ENCODE peak calls at places on chromosomes 7 and 10, in ten cellular contexts. L, U, X, J, M, B, O, R, Z and C are unnamed samples.

GRCh38 chr7:106190589-106191330 is 78.6 kb upstream of the SYPL1 start:
- DNase-seq in O (no peak), B (no peak), M (no peak), L (no peak), X (no peak), Z (no peak), J (peak; percentile 20), U (no peak), R (no peak), C (no peak)

GRCh38 chr10:110850990-110851389 is 20.7 kb upstream of the PDCD4 start:
- DNase-seq in U (no peak), L (no peak), R (peak; percentile 84), Z (no peak), O (no peak), M (no peak), B (no peak), X (no peak), J (no peak), C (no peak)

GRCh38 chr7:79176859-79177477 is 276.5 kb downstream of the MAGI2 start:
- DNase-seq in J (peak; percentile 61), U (no peak), L (peak; percentile 30), B (no peak), Z (no peak), X (peak; percentile 68), M (no peak), R (peak; percentile 34), O (no peak), C (no peak)

GRCh38 chr10:33247221-33247907 is 87.1 kb downstream of the NRP1 start:
- DNase-seq in J (no peak), B (no peak), M (no peak), L (no peak), Z (no peak), U (no peak), R (peak; percentile 51), X (no peak), O (peak; percentile 64), C (no peak)

GRCh38 chr7:143284591-143285453 is at the start of gene TMEM139:
- DNase-seq in U (no peak), R (no peak), L (no peak), O (peak; percentile 79), M (peak; percentile 61), B (no peak), X (no peak), Z (peak; percentile 46), J (no peak), C (no peak)

GRCh38 chr10:69406302-69406811 is 10.4 kb downstream of the TACR2 start:
- DNase-seq in B (no peak), O (no peak), Z (no peak), L (no peak), U (peak; percentile 74), J (peak; percentile 75), R (peak; percentile 48), X (no peak), M (peak; percentile 28), C (no peak)

GRCh38 chr7:50302486-50303081 is 1.9 kb upstream of the IKZF1 start:
- DNase-seq in L (no peak), B (no peak), M (no peak), J (no peak), O (no peak), R (no peak), U (no peak), Z (no peak), X (no peak), C (no peak)

GRCh38 chr10:32333849-32334248 is 13.1 kb downstream of the EPC1 start:
- DNase-seq in Z (no peak), R (no peak), X (no peak), L (no peak), J (no peak), U (no peak), B (no peak), M (no peak), O (no peak), C (no peak)

DNA sequence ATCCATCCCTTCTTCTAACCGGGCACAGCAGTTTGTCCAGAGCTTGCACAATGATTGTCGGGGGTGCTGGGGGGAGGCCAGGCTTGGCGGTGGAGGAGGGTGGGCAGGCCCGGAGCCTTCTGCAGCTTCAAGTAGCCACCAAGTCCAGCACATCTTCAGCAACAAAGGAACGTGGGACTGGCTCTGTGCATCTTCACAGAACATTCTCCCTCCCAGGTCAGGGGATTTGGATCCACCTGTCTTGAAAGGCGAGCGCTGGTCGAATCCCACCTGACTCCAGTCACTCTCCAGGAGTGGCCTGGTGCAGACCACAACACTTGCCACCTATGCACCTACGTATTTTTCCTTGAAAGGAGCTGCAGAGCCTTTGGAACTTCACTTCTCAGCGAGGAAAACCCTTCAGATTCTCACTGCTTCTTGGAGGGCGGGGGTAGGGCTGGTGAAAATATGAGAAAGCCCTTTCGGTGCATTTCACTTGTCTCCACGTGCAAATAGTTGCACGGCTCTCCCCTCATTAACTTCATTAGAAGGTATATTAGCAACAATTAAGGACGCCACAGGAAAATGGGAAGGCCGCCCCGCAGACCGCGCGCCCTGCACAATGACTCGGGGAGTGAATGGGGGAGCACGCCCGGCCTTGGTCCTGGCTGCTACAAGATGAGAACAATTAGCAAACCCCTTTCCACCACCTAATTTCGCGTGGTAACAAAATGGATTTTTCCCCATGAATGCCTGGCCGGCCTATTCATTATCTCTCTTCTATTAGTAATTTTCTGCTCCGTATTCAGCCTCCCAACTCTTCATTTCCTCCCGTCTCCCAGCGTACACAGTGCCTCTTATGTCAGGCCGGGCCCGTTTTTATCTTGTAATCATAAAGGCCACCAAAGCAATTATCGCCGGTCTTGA is 346.7 kb downstream of the DNAJB6 start:
- DNase-seq in R (no peak), L (no peak), B (no peak), Z (no peak), J (no peak), U (peak; percentile 53), X (no peak), O (peak; percentile 41), M (no peak), C (no peak)
- H3K27me3 ChIP-seq in R (peaks cover 43% of the 10 kb centered on the region), L (peaks cover 42% of the 10 kb centered on the region), B (peaks cover 53% of the 10 kb centered on the region), Z (peaks cover 9% of the 10 kb centered on the region), J (peaks cover 100% of the 10 kb centered on the region), U (peaks cover 87% of the 10 kb centered on the region), X (peaks cover 21% of the 10 kb centered on the region), O (peaks cover 100% of the 10 kb centered on the region), M (peaks cover 94% of the 10 kb centered on the region), C (no peaks in the 10 kb centered on the region)

GRCh38 chr7:16644987-16645592 is 464 bp downstream of the ANKMY2 start:
- DNase-seq in J (peak; percentile 43), B (peak; percentile 7), M (peak; percentile 49), R (no peak), X (no peak), O (peak; percentile 77), Z (peak; percentile 47), U (peak; percentile 89), L (no peak), C (no peak)

GRCh38 chr7:16646427-16647081 is 573 bp downstream of the BZW2 start:
- DNase-seq in L (no peak), B (no peak), J (peak; percentile 24), O (no peak), X (no peak), U (no peak), R (peak; percentile 25), M (no peak), Z (no peak), C (no peak)

GRCh38 chr7:16645593-16646426 is at the start of the genes ANKMY2 and BZW2:
- DNase-seq in J (peak; percentile 98), R (peak; percentile 96), Z (peak; percentile 96), U (peak; percentile 99), L (peak; percentile 92), O (peak; percentile 98), X (peak; percentile 97), M (peak; percentile 97), B (peak; percentile 85), C (peak; percentile 80)

GRCh38 chr7:16644157-16644556 is 1.4 kb downstream of the ANKMY2 start:
- DNase-seq in J (no peak), O (no peak), L (no peak), Z (no peak), M (no peak), U (no peak), B (no peak), R (no peak), X (no peak), C (no peak)

DNA sequence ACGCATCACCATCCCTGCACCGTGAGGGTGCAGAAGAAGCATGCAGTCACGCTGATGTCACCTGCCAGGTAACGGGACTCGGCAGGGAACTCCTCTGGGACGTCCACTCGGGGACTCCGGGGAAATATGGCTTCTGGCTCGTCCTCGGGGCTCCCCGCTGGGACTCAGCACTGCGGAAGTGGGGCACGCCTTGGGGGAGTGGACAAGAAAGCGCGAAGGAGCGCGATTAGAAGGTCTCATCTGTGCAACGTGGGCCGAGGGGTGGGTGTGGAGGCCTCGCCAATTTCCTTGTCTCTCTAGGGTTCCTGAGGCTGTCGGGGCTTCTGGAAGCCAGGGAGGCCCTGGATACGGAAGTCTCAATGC is 949 bp downstream of the ANKMY2 start:
- DNase-seq in B (peak; percentile 52), J (peak; percentile 47), R (peak; percentile 46), M (peak; percentile 81), U (peak; percentile 92), X (peak; percentile 47), O (peak; percentile 84), Z (peak; percentile 64), L (peak; percentile 53), C (no peak)
- H3K27me3 ChIP-seq in B (no peaks in the 10 kb centered on the region), J (no peaks in the 10 kb centered on the region), R (no peaks in the 10 kb centered on the region), M (no peaks in the 10 kb centered on the region), U (no peaks in the 10 kb centered on the region), X (no peaks in the 10 kb centered on the region), O (no peaks in the 10 kb centered on the region), Z (no peaks in the 10 kb centered on the region), L (no peaks in the 10 kb centered on the region), C (no peaks in the 10 kb centered on the region)

GRCh38 chr7:154746551-154746950 is 256.4 kb downstream of the PAXIP1 start:
- DNase-seq in X (no peak), B (no peak), J (no peak), L (no peak), R (no peak), U (no peak), O (no peak), Z (no peak), M (no peak), C (no peak)

GRCh38 chr7:154744861-154745258 is 258.1 kb downstream of the PAXIP1 start:
- DNase-seq in X (no peak), R (no peak), J (no peak), U (no peak), B (no peak), L (no peak), O (no peak), Z (no peak), M (no peak), C (no peak)

GRCh38 chr7:154744226-154744860 is 258.6 kb downstream of the PAXIP1 start:
- DNase-seq in U (no peak), X (no peak), R (no peak), O (peak; percentile 73), M (no peak), Z (peak; percentile 53), L (no peak), B (no peak), J (no peak), C (no peak)

GRCh38 chr7:154750353-154750801 is 252.5 kb downstream of the PAXIP1 start:
- DNase-seq in X (no peak), B (no peak), Z (no peak), O (no peak), L (no peak), R (no peak), J (no peak), U (no peak), M (no peak), C (no peak)

GRCh38 chr7:154748387-154748786 is 254.5 kb downstream of the PAXIP1 start:
- DNase-seq in Z (no peak), J (no peak), R (no peak), O (no peak), M (no peak), L (no peak), U (no peak), X (no peak), B (no peak), C (no peak)
- H3K27me3 ChIP-seq in Z (no peaks in the 10 kb centered on the region), J (no peaks in the 10 kb centered on the region), R (no peaks in the 10 kb centered on the region), O (no peaks in the 10 kb centered on the region), M (peaks cover 3% of the 10 kb centered on the region), L (no peaks in the 10 kb centered on the region), U (no peaks in the 10 kb centered on the region), X (no peaks in the 10 kb centered on the region), B (no peaks in the 10 kb centered on the region), C (no peaks in the 10 kb centered on the region)

GRCh38 chr10:93148476-93148875 is 74.8 kb downstream of the CYP26A1 start:
- DNase-seq in R (no peak), J (no peak), U (no peak), M (no peak), B (no peak), X (no peak), O (no peak), L (no peak), Z (no peak), C (no peak)
- H3K27me3 ChIP-seq in R (no peaks in the 10 kb centered on the region), J (no peaks in the 10 kb centered on the region), U (peaks cover 6% of the 10 kb centered on the region), M (no peaks in the 10 kb centered on the region), B (no peaks in the 10 kb centered on the region), X (peaks cover 21% of the 10 kb centered on the region), O (peaks cover 9% of the 10 kb centered on the region), L (no peaks in the 10 kb centered on the region), Z (no peaks in the 10 kb centered on the region), C (peaks cover 3% of the 10 kb centered on the region)